ENCODE peak calls at places on chromosomes 1 and 21, in seven cellular contexts. K is D721Med; O is CD4-positive, alpha-beta T cell; G is GM23338; N is RWPE2; X is heart left ventricle; F is suprapubic skin. E is an unnamed sample.

GRCh38 chr1:94236630-94237290 is 624 bp downstream of the ARHGAP29 start:
- DNase-seq in K (no peak), O (no peak), G (peak), N (no peak), X (peak), F (peak), E (no peak)

GRCh38 chr1:156641761-156642264 is at the start of gene BCAN:
- DNase-seq in K (peak), O (no peak), G (peak), N (no peak), X (no peak), F (no peak), E (peak)

GRCh38 chr21:28734522-28735175 is 258.0 kb downstream of the LTN1 start:
- DNase-seq in K (no peak), O (no peak), G (no peak), N (no peak), X (no peak), F (no peak), E (no peak)

GRCh38 chr1:163227126-163227525 is 24.4 kb upstream of the RGS5 start:
- DNase-seq in K (no peak), O (no peak), G (no peak), N (no peak), X (no peak), F (no peak), E (no peak)

GRCh38 chr1:43239484-43239883 is 30.3 kb upstream of the TMEM125 start:
- DNase-seq in K (no peak), O (no peak), G (no peak), N (no peak), X (no peak), F (no peak), E (no peak)

GRCh38 chr1:210455840-210456603 is 127.3 kb downstream of the HHAT start:
- DNase-seq in K (no peak), O (no peak), G (no peak), N (no peak), X (no peak), F (no peak), E (no peak)

GRCh38 chr1:41416552-41417334 is 55.5 kb downstream of the FOXO6 start:
- DNase-seq in K (peak), O (peak), G (peak), N (peak), X (peak), F (no peak), E (peak)

GRCh38 chr1:62356257-62356835 is 37.1 kb upstream of the KANK4 start:
- DNase-seq in K (no peak), O (no peak), G (no peak), N (no peak), X (no peak), F (no peak), E (no peak)

GRCh38 chr1:21340230-21340564 is 49.9 kb upstream of the ECE1 start:
- DNase-seq in K (no peak), O (no peak), G (no peak), N (peak), X (no peak), F (peak), E (no peak)

GRCh38 chr1:234322979-234323378 is 50.3 kb upstream of the COA6 start:
- DNase-seq in K (no peak), O (peak), G (peak), N (no peak), X (no peak), F (no peak), E (peak)

GRCh38 chr1:167934407-167935251 is 1.9 kb upstream of the DCAF6 start:
- DNase-seq in K (no peak), O (no peak), G (no peak), N (no peak), X (no peak), F (no peak), E (no peak)

GRCh38 chr1:117008675-117009074 is 7.1 kb downstream of the CD101 start:
- DNase-seq in K (no peak), O (no peak), G (no peak), N (no peak), X (no peak), F (no peak), E (no peak)

DNA sequence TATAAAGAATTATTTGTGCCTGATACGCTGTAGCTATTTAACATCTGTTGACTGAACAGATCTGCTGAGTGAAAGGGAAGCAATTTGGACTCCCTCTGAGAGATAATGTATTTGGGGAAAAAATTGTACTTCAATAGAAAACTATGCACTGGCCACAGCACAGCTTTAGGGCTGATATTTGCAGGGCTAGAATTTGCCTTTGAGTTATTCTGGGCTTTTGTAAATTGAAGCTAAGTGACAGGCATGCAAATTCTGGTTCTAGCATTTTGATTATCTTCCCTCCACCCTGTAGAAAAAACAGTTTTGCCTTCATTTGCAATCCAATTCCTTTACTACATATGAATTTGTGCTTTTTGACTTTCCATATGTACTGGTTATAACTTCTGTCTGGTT is 7.9 kb downstream of the KYAT3 start:
- DNase-seq in K (no peak), O (no peak), G (no peak), N (no peak), X (no peak), F (no peak), E (no peak)
- TF ChIP-seq CTCF in K (no peak), O (no peak), G (no peak), N (no peak), X (no peak), F (no peak), E (no peak)

GRCh38 chr1:192386051-192386650 is 69.4 kb downstream of the RGS21 start:
- DNase-seq in K (no peak), O (no peak), G (no peak), N (no peak), X (no peak), F (no peak), E (no peak)

GRCh38 chr1:192379536-192379935 is 62.7 kb downstream of the RGS21 start:
- DNase-seq in K (no peak), O (no peak), G (no peak), N (no peak), X (no peak), F (no peak), E (no peak)

GRCh38 chr1:192378878-192379277 is 62.1 kb downstream of the RGS21 start:
- DNase-seq in K (no peak), O (no peak), G (no peak), N (no peak), X (no peak), F (no peak), E (no peak)

GRCh38 chr1:192378276-192378675 is 61.5 kb downstream of the RGS21 start:
- DNase-seq in K (no peak), O (no peak), G (no peak), N (no peak), X (no peak), F (no peak), E (no peak)

DNA sequence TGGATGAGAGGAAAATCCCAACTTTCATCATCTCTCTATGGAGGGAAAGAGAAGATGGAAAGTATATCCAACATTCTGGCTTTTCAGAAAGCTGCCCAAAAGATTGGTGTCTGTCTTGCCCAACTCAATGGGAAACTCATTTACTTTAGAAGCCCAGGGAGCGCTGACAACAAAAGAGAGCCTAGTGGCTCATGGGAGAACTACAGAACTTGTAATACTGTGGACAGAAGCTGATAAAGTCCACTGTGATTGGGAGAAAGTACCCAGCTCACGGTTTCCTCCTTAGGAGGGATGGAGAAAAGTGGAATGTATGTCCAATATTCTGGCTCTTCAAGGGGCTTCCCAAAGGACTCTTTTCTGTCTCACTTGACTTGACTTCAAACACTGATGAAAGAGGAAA is 66.0 kb downstream of the RGS21 start:
- DNase-seq in K (no peak), O (no peak), G (no peak), N (no peak), X (no peak), F (no peak), E (no peak)
- TF ChIP-seq CTCF in K (no peak), O (no peak), G (no peak), N (no peak), X (no peak), F (no peak), E (no peak)

DNA sequence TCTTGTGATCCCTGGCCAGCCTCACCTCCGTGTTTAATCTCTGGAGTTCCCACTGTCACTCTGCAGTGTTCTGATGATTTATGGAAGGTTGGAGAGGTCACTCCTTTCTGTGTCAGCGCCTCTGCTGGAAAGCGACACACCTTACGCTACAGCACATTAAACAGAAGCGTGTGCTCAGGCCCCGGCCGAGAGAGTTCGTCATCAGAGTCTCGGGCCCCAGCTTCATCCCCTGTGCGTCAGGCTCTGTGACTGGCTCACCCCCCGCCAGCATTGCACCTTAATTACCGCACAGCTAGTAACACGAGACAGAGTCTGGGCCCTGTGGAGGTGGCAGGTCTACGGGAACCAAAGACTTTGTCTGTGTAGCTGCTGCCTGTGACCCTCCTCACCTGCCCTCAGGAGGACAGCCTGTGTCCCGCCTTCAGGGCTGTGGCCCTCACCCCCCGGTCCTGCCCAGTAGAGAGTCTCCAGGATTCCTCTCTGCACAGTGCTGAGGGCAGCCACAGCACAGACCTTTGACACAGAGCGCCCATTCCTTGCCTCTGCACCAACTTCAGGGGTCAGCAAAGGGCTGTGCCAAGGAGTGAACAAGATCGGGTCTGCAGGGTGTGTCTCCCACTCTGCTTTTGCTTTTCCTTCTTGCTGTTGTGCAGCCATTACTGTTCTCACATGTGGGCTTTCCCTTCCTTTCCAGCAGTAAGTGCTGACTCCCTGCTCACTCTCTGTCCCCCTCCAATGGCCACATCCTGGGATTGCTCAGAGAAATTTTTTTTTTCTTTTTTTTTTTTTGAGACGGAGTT is 157.6 kb downstream of the PGBD5 start:
- DNase-seq in K (peak), O (no peak), G (peak), N (no peak), X (no peak), F (peak), E (peak)
- TF ChIP-seq CTCF in K (peak), O (no peak), G (peak), N (peak), X (peak), F (peak), E (peak)

GRCh38 chr1:98101364-98101763 is 180.5 kb upstream of the DPYD start:
- DNase-seq in K (no peak), O (no peak), G (no peak), N (no peak), X (no peak), F (no peak), E (no peak)

GRCh38 chr1:98104285-98104684 is 183.5 kb upstream of the DPYD start:
- DNase-seq in K (no peak), O (no peak), G (no peak), N (no peak), X (no peak), F (no peak), E (no peak)

GRCh38 chr1:98102369-98103030 is 181.7 kb upstream of the DPYD start:
- DNase-seq in K (no peak), O (no peak), G (no peak), N (no peak), X (no peak), F (no peak), E (no peak)

GRCh38 chr1:98107256-98107655 is 186.4 kb upstream of the DPYD start:
- DNase-seq in K (no peak), O (no peak), G (no peak), N (no peak), X (no peak), F (no peak), E (no peak)

DNA sequence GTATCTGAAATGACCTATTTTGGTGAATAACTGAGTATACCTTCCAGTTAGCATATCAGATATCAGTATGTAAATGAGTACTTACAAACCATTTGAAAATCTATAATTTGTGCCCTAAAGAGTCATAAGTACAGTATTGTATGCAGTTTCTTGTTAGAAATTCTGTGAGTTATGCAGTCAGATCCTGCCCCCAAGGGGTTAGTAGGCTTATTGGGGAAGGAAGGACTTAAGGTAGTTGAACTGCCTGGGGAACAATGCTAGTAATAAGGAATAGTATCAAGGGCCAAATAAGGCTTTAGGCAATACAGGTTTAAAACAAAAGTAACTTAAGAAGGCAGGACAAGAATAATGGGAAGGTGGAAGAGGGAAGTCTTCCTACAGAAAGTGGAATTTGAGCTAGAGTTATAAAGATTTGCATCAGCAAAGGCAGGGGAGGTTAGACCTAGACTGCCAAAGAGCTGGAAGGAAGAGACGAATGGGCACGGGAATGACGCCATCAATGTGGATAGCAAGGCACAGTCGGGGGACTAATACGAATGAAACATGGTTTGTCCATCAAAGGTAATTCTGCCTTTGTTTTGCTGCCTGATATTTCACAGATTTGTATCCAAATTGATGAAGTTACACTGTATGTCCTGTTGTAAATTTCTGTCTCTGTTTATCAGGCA is 182.9 kb upstream of the DPYD start:
- DNase-seq in K (no peak), O (no peak), G (peak), N (no peak), X (no peak), F (no peak), E (no peak)
- TF ChIP-seq CTCF in K (no peak), O (no peak), G (peak), N (no peak), X (no peak), F (no peak), E (no peak)

GRCh38 chr1:31425301-31426081 is 12.5 kb downstream of the SERINC2 start:
- DNase-seq in K (no peak), O (no peak), G (no peak), N (no peak), X (no peak), F (no peak), E (no peak)
- TF ChIP-seq CTCF in K (no peak), O (no peak), G (no peak), N (no peak), X (no peak), F (no peak), E (no peak)

DNA sequence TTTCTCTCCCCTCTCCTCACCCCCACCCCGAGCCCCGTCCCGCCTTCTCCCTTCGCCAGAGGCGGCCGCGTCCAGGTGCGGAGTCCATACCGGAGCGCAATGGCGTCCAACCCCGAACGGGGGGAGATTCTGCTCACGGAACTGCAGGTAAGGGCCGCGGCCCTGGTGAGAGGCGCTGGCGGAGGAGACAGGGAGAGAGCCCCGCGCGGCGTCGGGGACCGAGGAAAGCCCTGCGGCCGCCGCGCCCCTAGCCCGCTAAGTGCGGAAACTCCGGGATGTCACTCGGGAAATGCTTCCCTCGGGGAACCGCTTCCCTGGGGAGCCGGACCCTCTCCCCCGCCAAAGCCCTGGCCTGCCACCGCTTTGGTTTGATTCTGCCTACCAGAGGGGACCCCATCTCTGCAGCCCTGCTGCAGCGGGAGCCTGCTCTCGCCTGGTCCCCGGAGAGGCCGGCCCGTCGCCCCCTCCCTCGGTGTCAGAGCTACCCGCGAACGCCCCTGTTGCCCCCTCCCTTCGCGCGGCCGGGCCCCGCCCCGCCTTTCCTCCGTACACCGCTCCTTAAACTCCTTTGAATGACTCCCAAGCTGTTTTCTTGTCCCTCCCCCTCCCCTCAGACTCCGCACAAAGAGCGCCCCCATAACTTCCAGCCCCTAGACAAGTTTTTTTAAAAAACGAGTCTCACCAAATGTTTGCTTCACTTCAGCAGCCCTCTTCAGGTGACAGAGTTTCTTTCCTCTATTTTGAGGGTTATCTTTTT is 587 bp downstream of the PKN2 start:
- DNase-seq in K (no peak), O (peak), G (peak), N (peak), X (peak), F (peak), E (peak)
- TF ChIP-seq CTCF in K (peak), O (no peak), G (peak), N (no peak), X (no peak), F (no peak), E (peak)

E was measured in endothelial cell.